ENCODE peak calls at places on chromosome 20, in six cellular contexts. Y is CD8-positive, alpha-beta T cell; E is heart right ventricle; F is upper lobe of left lung; L is small intestine; G is adrenal gland. D is an unnamed sample. For H3K4me1 and H3K27me3, the result is how much of the 10 kb centered on the place peaks cover.

GRCh38 chr20:23035731-23036130 is 619 bp downstream of the SSTR4 start:
- DNase-seq in Y (no peak), E (no peak), F (no peak), L (no peak), G (no peak), D (no peak)

GRCh38 chr20:51596656-51597388 is 54.3 kb upstream of the NFATC2 start:
- DNase-seq in Y (no peak), E (no peak), F (no peak), L (no peak), G (no peak), D (no peak)

GRCh38 chr20:45828589-45828988 is 1.5 kb upstream of the TNNC2 start:
- DNase-seq in Y (no peak), E (no peak), F (no peak), L (no peak), G (no peak), D (no peak)

GRCh38 chr20:15100506-15101160 is 763.2 kb upstream of the FLRT3 start:
- DNase-seq in Y (no peak), E (no peak), F (no peak), L (no peak), G (no peak), D (no peak)

GRCh38 chr20:38227578-38228360 is 32.8 kb downstream of the KIAA1755 start:
- DNase-seq in Y (no peak), E (no peak), F (no peak), L (no peak), G (no peak), D (no peak)

GRCh38 chr20:40494238-40494637 is 194.8 kb downstream of the MAFB start:
- DNase-seq in Y (no peak), E (no peak), F (peak), L (no peak), G (peak), D (no peak)

GRCh38 chr20:44961024-44961866 is 1.0 kb upstream of the TOMM34 start:
- DNase-seq in Y (no peak), E (no peak), F (no peak), L (no peak), G (no peak), D (no peak)

GRCh38 chr20:43438578-43439316 is 18.9 kb upstream of the SRSF6 start:
- DNase-seq in Y (no peak), E (no peak), F (no peak), L (no peak), G (no peak), D (no peak)

GRCh38 chr20:43564993-43565757 is 6.3 kb downstream of the SGK2 start:
- DNase-seq in Y (no peak), E (no peak), F (no peak), L (no peak), G (no peak), D (no peak)

GRCh38 chr20:32945710-32946221 is 58.5 kb downstream of the SUN5 start:
- DNase-seq in Y (no peak), E (no peak), F (no peak), L (peak), G (no peak), D (no peak)

GRCh38 chr20:23159923-23160445 is 73.9 kb upstream of the CD93 start:
- DNase-seq in Y (no peak), E (no peak), F (no peak), L (peak), G (no peak), D (no peak)

GRCh38 chr20:53579581-53580375 is 13.9 kb downstream of the ZNF217 start:
- DNase-seq in Y (peak), E (no peak), F (peak), L (peak), G (no peak), D (no peak)

GRCh38 chr20:37885593-37886507 is 17.1 kb upstream of the VSTM2L start:
- DNase-seq in Y (no peak), E (no peak), F (no peak), L (no peak), G (no peak), D (no peak)

GRCh38 chr20:46087161-46087560 is 2.6 kb downstream of the NCOA5 start:
- DNase-seq in Y (no peak), E (no peak), F (no peak), L (no peak), G (no peak), D (no peak)

GRCh38 chr20:19211661-19212523 is 550 bp upstream of the SLC24A3 start:
- DNase-seq in Y (no peak), E (peak), F (peak), L (no peak), G (no peak), D (no peak)

GRCh38 chr20:1958426-1958825 is 35.4 kb downstream of the PDYN start:
- DNase-seq in Y (no peak), E (no peak), F (no peak), L (no peak), G (no peak), D (no peak)

GRCh38 chr20:36572701-36573102 is 695 bp upstream of the TGIF2 start:
- DNase-seq in Y (peak), E (no peak), F (peak), L (peak), G (peak), D (no peak)

DNA sequence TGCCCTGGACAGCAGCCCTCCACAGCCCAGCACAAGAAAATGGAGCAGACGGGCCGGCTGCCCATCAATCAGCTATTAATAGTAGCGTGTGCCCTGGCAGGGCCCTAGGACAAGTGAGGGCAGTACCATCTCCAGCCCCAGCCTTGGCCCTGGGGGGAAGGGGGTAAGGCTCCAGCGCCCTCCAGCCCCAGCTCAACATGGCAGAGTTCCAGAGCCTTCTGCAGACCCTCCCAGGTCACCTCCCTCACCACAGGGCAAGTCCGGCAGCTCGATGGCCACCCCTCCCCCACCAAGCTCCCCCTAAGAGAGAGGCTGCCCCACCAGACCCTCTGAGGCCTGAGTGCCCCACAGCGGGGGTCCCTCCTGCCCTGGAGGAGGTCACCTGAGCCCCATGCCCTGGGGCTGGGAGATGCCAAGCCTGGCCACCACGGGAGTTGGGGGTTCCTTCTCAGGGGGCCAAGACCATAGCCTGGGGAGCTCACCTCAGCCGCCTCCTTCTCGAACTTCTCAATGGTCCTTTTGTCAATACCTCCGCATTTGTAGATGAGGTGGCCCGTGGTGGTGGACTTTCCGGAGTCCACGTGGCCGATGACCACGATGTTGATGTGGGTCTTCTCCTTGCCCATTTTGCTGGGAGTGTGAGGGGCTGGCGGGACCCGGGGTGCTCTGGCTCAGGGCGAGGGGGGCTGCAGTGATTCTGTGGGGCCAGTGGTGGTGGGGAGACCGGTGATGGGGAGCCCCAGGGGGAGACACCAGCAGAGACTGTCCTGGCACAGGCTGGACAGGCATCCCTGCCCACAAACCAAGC is 1.5 kb downstream of the EEF1A2 start:
- DNase-seq in Y (no peak), E (no peak), F (no peak), L (no peak), G (no peak), D (no peak)
- H3K4me3 ChIP-seq in Y (no peak), E (peak), F (no peak), L (no peak), G (peak), D (no peak)

DNA sequence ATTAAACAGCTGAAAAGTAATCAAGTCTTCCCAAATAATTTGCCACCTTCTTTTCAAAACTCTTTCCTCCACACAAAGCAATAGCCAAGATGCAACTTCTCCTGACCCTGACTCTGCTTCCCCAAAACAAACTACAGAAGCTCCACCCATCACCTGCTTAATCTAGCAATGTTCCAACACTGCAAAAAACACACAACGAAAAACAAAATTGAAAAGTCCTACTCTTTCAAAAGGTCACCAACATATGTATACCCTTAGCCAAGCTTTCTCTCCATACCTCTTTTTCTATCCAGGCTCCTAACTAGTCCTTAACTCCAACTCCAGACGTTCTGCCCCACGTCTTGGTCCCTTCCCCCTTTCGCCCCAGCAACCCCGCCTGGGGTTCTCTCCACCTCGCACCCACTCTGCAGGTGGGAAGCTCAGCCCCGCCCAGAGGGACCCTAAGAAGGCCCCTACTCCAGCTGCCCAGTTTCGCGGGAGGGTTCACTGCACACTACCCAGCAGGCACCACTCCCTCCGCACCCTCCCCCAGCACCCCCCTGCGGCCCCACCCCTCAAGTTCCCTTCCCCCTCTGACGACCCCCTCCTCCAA is 717 bp downstream of the CSNK2A1 start:
- DNase-seq in Y (peak), E (peak), F (peak), L (no peak), G (peak), D (no peak)
- H3K4me1 ChIP-seq in Y (under half), E (under half), F (under half), L (under half), G (under half), D (under half)

DNA sequence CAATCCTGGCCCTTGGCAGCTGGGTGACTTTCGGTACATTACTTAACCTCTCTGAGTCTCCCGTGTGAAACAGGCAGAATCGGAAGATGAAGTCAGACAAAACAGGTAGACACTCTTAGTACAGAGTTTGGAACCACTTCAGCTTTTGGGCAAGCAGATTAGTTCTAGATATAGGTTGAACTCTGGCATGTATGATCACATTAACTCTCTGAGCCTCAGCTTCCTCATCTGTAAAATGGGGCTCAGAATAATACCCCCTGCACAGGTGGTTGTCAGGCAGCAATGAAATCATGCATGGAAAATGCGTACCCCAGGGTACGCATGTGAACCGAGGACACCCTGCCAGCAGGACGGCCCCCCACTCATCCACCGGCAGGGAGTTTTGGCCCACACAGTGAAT is 87.7 kb downstream of the KCNB1 start:
- DNase-seq in Y (no peak), E (no peak), F (no peak), L (no peak), G (no peak), D (no peak)
- H3K27me3 ChIP-seq in Y (under half), E (under half), F (under half), L (under half), G (under half), D (under half)

GRCh38 chr20:49270736-49271135 is 7.1 kb downstream of the ZNFX1 start:
- DNase-seq in Y (no peak), E (no peak), F (no peak), L (no peak), G (no peak), D (no peak)
- H3K4me3 ChIP-seq in Y (no peak), E (no peak), F (peak), L (no peak), G (no peak), D (no peak)

DNA sequence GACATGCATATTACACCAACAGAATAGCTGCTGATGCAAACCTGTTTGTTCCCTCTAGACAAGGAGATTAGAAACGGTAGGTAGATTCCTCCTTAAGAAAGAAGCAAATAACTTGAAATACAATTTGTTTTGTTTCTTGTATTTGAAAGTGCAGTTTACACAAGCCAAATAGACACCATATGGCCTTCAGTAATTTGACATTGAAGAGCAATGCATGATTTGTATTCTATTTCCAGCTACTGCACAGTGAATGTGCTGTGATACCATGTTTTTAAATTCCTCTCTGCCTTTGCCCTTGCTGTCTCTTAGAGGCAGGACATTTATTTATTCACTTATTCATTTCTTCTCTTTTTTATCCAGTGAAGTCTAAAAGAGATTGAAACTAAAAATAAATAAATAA is 31.9 kb upstream of the ANKEF1 start:
- DNase-seq in Y (no peak), E (no peak), F (no peak), L (no peak), G (no peak), D (no peak)
- H3K4me1 ChIP-seq in Y (under half), E (under half), F (under half), L (under half), G (under half), D (under half)

GRCh38 chr20:62486431-62486954 is 10.7 kb upstream of the GATA5 start:
- DNase-seq in Y (no peak), E (no peak), F (no peak), L (no peak), G (no peak), D (no peak)
- H3K27me3 ChIP-seq in Y (under half), E (half or more), F (under half), L (under half), G (under half), D (under half)

GRCh38 chr20:25584905-25585704 is at the start of gene NINL:
- DNase-seq in Y (peak), E (peak), F (peak), L (peak), G (peak), D (no peak)
- H3K4me3 ChIP-seq in Y (peak), E (peak), F (peak), L (peak), G (peak), D (peak)

DNA sequence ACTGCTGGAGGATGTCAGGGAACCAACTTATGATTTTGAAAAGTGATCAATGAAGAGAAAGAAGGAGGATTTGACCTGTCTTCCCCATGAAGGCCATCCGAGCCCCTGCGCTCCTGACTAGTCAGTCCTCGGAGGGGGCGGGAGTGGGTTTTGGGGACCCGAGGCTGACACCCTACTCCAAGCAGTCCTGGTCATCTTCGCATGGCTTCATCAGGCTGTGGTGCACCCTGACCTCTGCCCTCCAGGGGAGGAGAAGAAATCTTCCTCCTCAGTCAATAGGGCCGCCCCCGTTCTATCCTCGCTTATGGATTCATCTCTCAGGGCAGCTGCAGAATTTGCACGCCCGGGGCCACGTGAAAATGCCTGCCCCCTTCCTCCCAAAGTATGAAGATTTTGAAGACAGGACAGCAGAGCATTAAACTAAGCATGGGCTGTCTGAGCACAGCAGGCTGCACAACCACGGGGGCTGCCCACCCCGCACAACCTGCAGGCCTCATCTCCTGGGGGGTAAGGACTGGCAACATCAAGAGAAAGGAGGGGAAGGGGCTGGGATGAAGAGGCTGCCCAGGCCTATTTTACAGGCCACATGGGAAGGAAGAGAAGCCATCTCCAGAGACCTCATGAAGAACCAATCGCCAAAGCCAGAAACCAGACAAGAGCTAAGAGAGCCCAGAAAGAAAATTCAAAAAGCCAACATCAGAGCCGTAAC is 138.1 kb upstream of the PHACTR3 start:
- DNase-seq in Y (no peak), E (no peak), F (no peak), L (no peak), G (no peak), D (no peak)
- H3K4me1 ChIP-seq in Y (under half), E (under half), F (under half), L (under half), G (under half), D (under half)

GRCh38 chr20:57308451-57309410 is 20.9 kb upstream of the SPO11 start:
- DNase-seq in Y (no peak), E (no peak), F (no peak), L (no peak), G (no peak), D (no peak)
- H3K27me3 ChIP-seq in Y (under half), E (under half), F (under half), L (under half), G (under half), D (under half)

D was measured in iPS DF 6.9.